ENCODE peak calls at places on chromosomes 16 and 17, in eight cellular contexts. One of them, this sample, is unnamed.

GRCh38 chr16:79089735-79090284 is 510.7 kb downstream of the MAF start:
- DNase-seq in fibroblast of pulmonary artery: no peak
- DNase-seq in mesendoderm: no peak
- DNase-seq in fibroblast of mammary gland: peak; percentile 15
- DNase-seq in CD8-positive, alpha-beta memory T cell: peak; percentile 59
- DNase-seq in stomach: no peak
- DNase-seq in testis: peak; percentile 36
- DNase-seq in ovary: no peak
- DNase-seq in this sample: peak; percentile 25

GRCh38 chr16:67154578-67155304 is 3.9 kb upstream of the B3GNT9 start:
- DNase-seq in stomach: no peak
- DNase-seq in fibroblast of pulmonary artery: no peak
- DNase-seq in ovary: no peak
- DNase-seq in testis: no peak
- DNase-seq in CD8-positive, alpha-beta memory T cell: no peak
- DNase-seq in fibroblast of mammary gland: no peak
- DNase-seq in mesendoderm: no peak
- DNase-seq in this sample: no peak

GRCh38 chr16:11089504-11090124 is 145.2 kb downstream of the CLEC16A start:
- DNase-seq in fibroblast of pulmonary artery: peak; percentile 49
- DNase-seq in CD8-positive, alpha-beta memory T cell: no peak
- DNase-seq in mesendoderm: no peak
- DNase-seq in testis: no peak
- DNase-seq in stomach: peak; percentile 40
- DNase-seq in ovary: peak; percentile 84
- DNase-seq in fibroblast of mammary gland: peak; percentile 63
- DNase-seq in this sample: no peak

GRCh38 chr16:46673320-46674013 is 15.5 kb downstream of the VPS35 start:
- DNase-seq in stomach: peak; percentile 59
- DNase-seq in CD8-positive, alpha-beta memory T cell: peak; percentile 36
- DNase-seq in mesendoderm: peak; percentile 86
- DNase-seq in testis: peak; percentile 77
- DNase-seq in fibroblast of pulmonary artery: peak; percentile 82
- DNase-seq in fibroblast of mammary gland: peak; percentile 66
- DNase-seq in ovary: no peak
- DNase-seq in this sample: peak; percentile 12

GRCh38 chr16:85497622-85498314 is 115.4 kb upstream of the GSE1 start:
- DNase-seq in mesendoderm: no peak
- DNase-seq in CD8-positive, alpha-beta memory T cell: no peak
- DNase-seq in ovary: no peak
- DNase-seq in fibroblast of pulmonary artery: no peak
- DNase-seq in testis: peak; percentile 62
- DNase-seq in fibroblast of mammary gland: no peak
- DNase-seq in stomach: no peak
- DNase-seq in this sample: no peak

GRCh38 chr16:10558746-10559641 is 21.4 kb downstream of the EMP2 start:
- DNase-seq in ovary: peak; percentile 82
- DNase-seq in mesendoderm: no peak
- DNase-seq in CD8-positive, alpha-beta memory T cell: no peak
- DNase-seq in stomach: peak; percentile 75
- DNase-seq in fibroblast of pulmonary artery: peak; percentile 43
- DNase-seq in testis: peak; percentile 69
- DNase-seq in fibroblast of mammary gland: peak; percentile 82
- DNase-seq in this sample: no peak

GRCh38 chr16:55257971-55258613 is 65.9 kb upstream of the IRX6 start:
- DNase-seq in fibroblast of mammary gland: peak; percentile 50
- DNase-seq in testis: peak; percentile 71
- DNase-seq in ovary: peak; percentile 33
- DNase-seq in mesendoderm: peak; percentile 74
- DNase-seq in CD8-positive, alpha-beta memory T cell: no peak
- DNase-seq in fibroblast of pulmonary artery: peak; percentile 50
- DNase-seq in stomach: peak; percentile 60
- DNase-seq in this sample: no peak

GRCh38 chr17:50560185-50560824 is at the start of gene CACNA1G:
- DNase-seq in stomach: peak; percentile 88
- DNase-seq in ovary: peak; percentile 97
- DNase-seq in CD8-positive, alpha-beta memory T cell: peak; percentile 79
- DNase-seq in fibroblast of mammary gland: peak; percentile 74
- DNase-seq in fibroblast of pulmonary artery: peak; percentile 79
- DNase-seq in testis: peak; percentile 91
- DNase-seq in mesendoderm: peak; percentile 97
- DNase-seq in this sample: peak; percentile 81

GRCh38 chr17:31115168-31115567 is 20.4 kb downstream of the NF1 start:
- DNase-seq in ovary: no peak
- DNase-seq in fibroblast of mammary gland: no peak
- DNase-seq in mesendoderm: no peak
- DNase-seq in fibroblast of pulmonary artery: no peak
- DNase-seq in CD8-positive, alpha-beta memory T cell: no peak
- DNase-seq in testis: no peak
- DNase-seq in stomach: no peak
- DNase-seq in this sample: no peak

GRCh38 chr16:12729448-12729847 is 74.2 kb downstream of the CPPED1 start:
- DNase-seq in fibroblast of mammary gland: peak; percentile 82
- DNase-seq in CD8-positive, alpha-beta memory T cell: no peak
- DNase-seq in testis: no peak
- DNase-seq in fibroblast of pulmonary artery: peak; percentile 50
- DNase-seq in ovary: no peak
- DNase-seq in stomach: no peak
- DNase-seq in mesendoderm: no peak
- DNase-seq in this sample: no peak

GRCh38 chr16:89584768-89585549 is 9.4 kb downstream of the CPNE7 start:
- DNase-seq in fibroblast of mammary gland: no peak
- DNase-seq in testis: no peak
- DNase-seq in CD8-positive, alpha-beta memory T cell: no peak
- DNase-seq in fibroblast of pulmonary artery: no peak
- DNase-seq in mesendoderm: no peak
- DNase-seq in stomach: peak; percentile 55
- DNase-seq in ovary: no peak
- DNase-seq in this sample: no peak

GRCh38 chr16:48052731-48053130 is 103.1 kb downstream of the ABCC12 start:
- DNase-seq in fibroblast of pulmonary artery: no peak
- DNase-seq in ovary: no peak
- DNase-seq in testis: no peak
- DNase-seq in stomach: no peak
- DNase-seq in mesendoderm: peak; percentile 93
- DNase-seq in fibroblast of mammary gland: no peak
- DNase-seq in CD8-positive, alpha-beta memory T cell: no peak
- DNase-seq in this sample: no peak

GRCh38 chr16:85170066-85171003 is 58.1 kb upstream of the CIBAR2 start:
- DNase-seq in CD8-positive, alpha-beta memory T cell: no peak
- DNase-seq in fibroblast of mammary gland: no peak
- DNase-seq in testis: no peak
- DNase-seq in mesendoderm: no peak
- DNase-seq in fibroblast of pulmonary artery: no peak
- DNase-seq in ovary: no peak
- DNase-seq in stomach: no peak
- DNase-seq in this sample: no peak

GRCh38 chr17:74011963-74012362 is 191.5 kb upstream of the RPL38 start:
- DNase-seq in fibroblast of mammary gland: no peak
- DNase-seq in CD8-positive, alpha-beta memory T cell: no peak
- DNase-seq in ovary: no peak
- DNase-seq in testis: no peak
- DNase-seq in mesendoderm: no peak
- DNase-seq in stomach: no peak
- DNase-seq in fibroblast of pulmonary artery: no peak
- DNase-seq in this sample: no peak

GRCh38 chr17:17359271-17359670 is 56.1 kb downstream of the NT5M start:
- DNase-seq in ovary: no peak
- DNase-seq in stomach: no peak
- DNase-seq in fibroblast of mammary gland: no peak
- DNase-seq in fibroblast of pulmonary artery: no peak
- DNase-seq in CD8-positive, alpha-beta memory T cell: no peak
- DNase-seq in mesendoderm: no peak
- DNase-seq in testis: no peak
- DNase-seq in this sample: no peak

GRCh38 chr17:37116802-37117201 is 168.0 kb downstream of the AATF start:
- DNase-seq in ovary: no peak
- DNase-seq in fibroblast of mammary gland: no peak
- DNase-seq in testis: no peak
- DNase-seq in stomach: no peak
- DNase-seq in fibroblast of pulmonary artery: no peak
- DNase-seq in CD8-positive, alpha-beta memory T cell: no peak
- DNase-seq in mesendoderm: no peak
- DNase-seq in this sample: no peak

GRCh38 chr17:71864754-71865153 is 256.1 kb upstream of the SOX9 start:
- DNase-seq in fibroblast of pulmonary artery: no peak
- DNase-seq in ovary: no peak
- DNase-seq in CD8-positive, alpha-beta memory T cell: no peak
- DNase-seq in testis: no peak
- DNase-seq in mesendoderm: no peak
- DNase-seq in stomach: no peak
- DNase-seq in fibroblast of mammary gland: no peak
- DNase-seq in this sample: no peak

GRCh38 chr17:71409137-71409536 is 711.7 kb upstream of the SOX9 start:
- DNase-seq in fibroblast of mammary gland: no peak
- DNase-seq in stomach: no peak
- DNase-seq in ovary: no peak
- DNase-seq in testis: no peak
- DNase-seq in fibroblast of pulmonary artery: no peak
- DNase-seq in mesendoderm: no peak
- DNase-seq in CD8-positive, alpha-beta memory T cell: no peak
- DNase-seq in this sample: no peak

GRCh38 chr16:29256501-29256981 is 150.0 kb downstream of the NPIPB11 start:
- DNase-seq in testis: no peak
- DNase-seq in stomach: no peak
- DNase-seq in fibroblast of pulmonary artery: no peak
- DNase-seq in fibroblast of mammary gland: no peak
- DNase-seq in mesendoderm: peak; percentile 7
- DNase-seq in CD8-positive, alpha-beta memory T cell: no peak
- DNase-seq in ovary: peak; percentile 53
- DNase-seq in this sample: no peak

GRCh38 chr17:4849011-4849536 is 15.9 kb downstream of the MINK1 start:
- DNase-seq in ovary: no peak
- DNase-seq in mesendoderm: peak; percentile 55
- DNase-seq in CD8-positive, alpha-beta memory T cell: no peak
- DNase-seq in fibroblast of pulmonary artery: no peak
- DNase-seq in testis: no peak
- DNase-seq in fibroblast of mammary gland: no peak
- DNase-seq in stomach: no peak
- DNase-seq in this sample: no peak

GRCh38 chr17:39231587-39232551 is 6.1 kb upstream of the STAC2 start:
- DNase-seq in fibroblast of pulmonary artery: peak; percentile 53
- DNase-seq in CD8-positive, alpha-beta memory T cell: peak; percentile 59
- DNase-seq in stomach: peak; percentile 49
- DNase-seq in testis: peak; percentile 47
- DNase-seq in mesendoderm: peak; percentile 70
- DNase-seq in fibroblast of mammary gland: peak; percentile 38
- DNase-seq in ovary: peak; percentile 59
- DNase-seq in this sample: peak; percentile 43

DNA sequence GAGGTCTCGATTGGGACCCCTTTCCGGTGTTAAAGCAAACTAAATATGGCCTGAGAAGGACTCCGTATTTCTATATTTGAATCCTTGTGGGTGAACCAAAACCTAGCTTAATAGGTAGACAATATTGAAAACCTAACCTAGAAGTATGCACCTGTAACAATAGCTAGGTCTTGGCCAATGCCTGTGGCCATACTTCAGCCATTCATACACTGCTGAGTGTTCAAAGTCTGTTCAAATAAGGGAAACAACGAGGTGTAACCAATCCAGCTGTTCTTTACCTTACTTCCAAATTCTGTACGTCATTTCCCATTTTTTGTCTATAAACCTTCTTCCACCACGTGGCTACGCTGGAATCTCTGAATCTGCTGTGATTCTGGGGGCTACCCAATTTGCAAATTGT is 34.1 kb upstream of the HELZ start:
- DNase-seq in fibroblast of pulmonary artery: no peak
- DNase-seq in fibroblast of mammary gland: no peak
- DNase-seq in testis: no peak
- DNase-seq in ovary: no peak
- DNase-seq in stomach: no peak
- DNase-seq in mesendoderm: no peak
- DNase-seq in CD8-positive, alpha-beta memory T cell: no peak
- DNase-seq in this sample: no peak
- H3K4me3 ChIP-seq in fibroblast of pulmonary artery: no peak overlapping the region
- H3K4me3 ChIP-seq in fibroblast of mammary gland: no peak overlapping the region
- H3K4me3 ChIP-seq in testis: no peak overlapping the region
- H3K4me3 ChIP-seq in ovary: no peak overlapping the region
- H3K4me3 ChIP-seq in stomach: no peak overlapping the region
- H3K4me3 ChIP-seq in mesendoderm: no peak overlapping the region
- H3K4me3 ChIP-seq in CD8-positive, alpha-beta memory T cell: no peak overlapping the region
- H3K4me3 ChIP-seq in this sample: no peak overlapping the region

DNA sequence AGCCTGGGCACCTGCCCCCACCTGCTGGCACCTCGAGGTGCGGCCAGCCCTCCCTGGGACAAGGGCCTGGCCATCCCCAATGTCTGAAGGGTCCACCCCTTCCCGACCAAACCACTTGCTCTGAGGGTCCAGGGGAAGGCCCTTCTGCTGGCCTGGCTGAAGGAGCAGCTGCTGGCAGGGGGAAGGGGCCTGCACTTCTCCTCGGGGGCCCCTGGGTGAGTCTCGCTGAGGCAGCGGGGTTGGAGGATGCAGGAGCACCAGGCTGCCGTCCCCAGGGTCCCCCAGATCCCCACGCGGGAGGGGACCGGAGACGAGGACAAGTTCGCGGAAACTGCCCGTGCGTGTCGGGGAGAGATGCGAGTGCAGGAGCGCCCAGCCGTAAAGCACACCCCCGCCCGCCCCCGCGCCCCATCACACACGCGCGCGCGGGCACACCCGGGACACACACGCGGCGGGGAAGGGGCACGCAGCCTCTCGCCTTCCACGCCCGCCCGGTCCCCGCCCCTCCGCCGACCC is 725 bp upstream of the CACNA1H start:
- DNase-seq in testis: no peak
- DNase-seq in fibroblast of pulmonary artery: no peak
- DNase-seq in mesendoderm: peak; percentile 31
- DNase-seq in stomach: no peak
- DNase-seq in fibroblast of mammary gland: no peak
- DNase-seq in CD8-positive, alpha-beta memory T cell: peak; percentile 43
- DNase-seq in ovary: peak; percentile 83
- DNase-seq in this sample: peak; percentile 31
- H3K4me3 ChIP-seq in testis: peak overlapping the region; percentile 40
- H3K4me3 ChIP-seq in fibroblast of pulmonary artery: no peak overlapping the region
- H3K4me3 ChIP-seq in mesendoderm: no peak overlapping the region
- H3K4me3 ChIP-seq in stomach: peak overlapping the region; percentile 52
- H3K4me3 ChIP-seq in fibroblast of mammary gland: no peak overlapping the region
- H3K4me3 ChIP-seq in CD8-positive, alpha-beta memory T cell: no peak overlapping the region
- H3K4me3 ChIP-seq in ovary: peak overlapping the region; percentile 53
- H3K4me3 ChIP-seq in this sample: peak overlapping the region; percentile 45

GRCh38 chr16:70427786-70428177 is 11.1 kb downstream of the ST3GAL2 start:
- DNase-seq in fibroblast of mammary gland: no peak
- DNase-seq in fibroblast of pulmonary artery: no peak
- DNase-seq in stomach: no peak
- DNase-seq in mesendoderm: no peak
- DNase-seq in testis: no peak
- DNase-seq in ovary: no peak
- DNase-seq in CD8-positive, alpha-beta memory T cell: no peak
- DNase-seq in this sample: no peak
- H3K4me3 ChIP-seq in fibroblast of mammary gland: no peak overlapping the region
- H3K4me3 ChIP-seq in fibroblast of pulmonary artery: peak overlapping the region; percentile 6
- H3K4me3 ChIP-seq in stomach: no peak overlapping the region
- H3K4me3 ChIP-seq in mesendoderm: no peak overlapping the region
- H3K4me3 ChIP-seq in testis: no peak overlapping the region
- H3K4me3 ChIP-seq in ovary: no peak overlapping the region
- H3K4me3 ChIP-seq in CD8-positive, alpha-beta memory T cell: peak overlapping the region; percentile 4
- H3K4me3 ChIP-seq in this sample: no peak overlapping the region

DNA sequence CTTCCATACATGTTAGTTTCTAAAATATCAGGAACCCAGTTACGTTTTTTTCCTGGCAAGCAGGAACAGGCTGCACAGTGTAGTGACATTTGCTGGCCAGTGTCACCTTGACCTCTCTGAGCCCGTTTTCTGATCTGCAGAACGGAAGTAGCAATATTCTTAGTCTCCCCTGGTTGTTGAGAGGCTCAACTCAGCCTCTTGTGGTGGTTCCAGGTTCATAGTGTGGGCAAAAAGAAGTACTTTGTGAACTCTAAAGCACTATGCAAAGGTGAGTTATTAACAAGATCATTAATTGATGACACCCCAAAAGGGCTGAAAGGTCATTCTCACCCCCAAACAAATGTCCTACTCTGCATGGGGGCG is 15.7 kb downstream of the IGF2BP1 start:
- DNase-seq in fibroblast of mammary gland: no peak
- DNase-seq in ovary: no peak
- DNase-seq in stomach: no peak
- DNase-seq in mesendoderm: no peak
- DNase-seq in fibroblast of pulmonary artery: no peak
- DNase-seq in CD8-positive, alpha-beta memory T cell: no peak
- DNase-seq in testis: no peak
- DNase-seq in this sample: no peak
- H3K4me3 ChIP-seq in fibroblast of mammary gland: no peak overlapping the region
- H3K4me3 ChIP-seq in ovary: no peak overlapping the region
- H3K4me3 ChIP-seq in stomach: no peak overlapping the region
- H3K4me3 ChIP-seq in mesendoderm: no peak overlapping the region
- H3K4me3 ChIP-seq in fibroblast of pulmonary artery: no peak overlapping the region
- H3K4me3 ChIP-seq in CD8-positive, alpha-beta memory T cell: no peak overlapping the region
- H3K4me3 ChIP-seq in testis: no peak overlapping the region
- H3K4me3 ChIP-seq in this sample: no peak overlapping the region